ENCODE peak calls at places on chromosomes 13 and 19, in six cellular contexts. B, A, Z, V, E and L are unnamed samples.

GRCh38 chr13:110646442-110647364 is 31.4 kb downstream of the NAXD start:
- DNase-seq in Z (no peak), A (no peak), B (no peak), V (no peak), E (no peak), L (peak)

GRCh38 chr19:41386442-41386841 is 10.1 kb downstream of the TMEM91 start:
- DNase-seq in A (no peak), V (no peak), Z (no peak), E (no peak), B (no peak), L (no peak)

GRCh38 chr13:74077847-74078246 is 56.4 kb downstream of the KLF12 start:
- DNase-seq in V (no peak), Z (peak), E (no peak), B (no peak), A (no peak), L (no peak)

GRCh38 chr13:30829145-30829544 is 76.9 kb upstream of the MEDAG start:
- DNase-seq in B (no peak), E (no peak), V (no peak), Z (peak), A (no peak), L (no peak)

GRCh38 chr19:42170052-42170451 is 37.8 kb upstream of the POU2F2 start:
- DNase-seq in V (no peak), Z (no peak), B (no peak), A (no peak), E (no peak), L (no peak)

GRCh38 chr19:41530761-41531301 is 45.1 kb upstream of the CEACAM21 start:
- DNase-seq in B (no peak), Z (peak), V (no peak), A (no peak), E (no peak), L (no peak)

GRCh38 chr13:48749699-48750473 is 96.2 kb downstream of the CYSLTR2 start:
- DNase-seq in E (no peak), Z (peak), A (peak), V (peak), B (peak), L (peak)

GRCh38 chr19:34308381-34309367 is 54.3 kb downstream of the GARRE1 start:
- DNase-seq in E (no peak), A (no peak), B (no peak), Z (no peak), V (no peak), L (no peak)

GRCh38 chr19:49812452-49812996 is 568 bp downstream of the FUZ start:
- DNase-seq in A (no peak), Z (no peak), B (no peak), E (no peak), V (no peak), L (no peak)

GRCh38 chr13:20969182-20969581 is 66.6 kb upstream of the XPO4 start:
- DNase-seq in Z (peak), E (no peak), V (no peak), B (no peak), A (no peak), L (no peak)

GRCh38 chr19:37906868-37907734 is at the start of gene SIPA1L3:
- DNase-seq in E (peak), V (peak), Z (peak), A (peak), B (peak), L (peak)

GRCh38 chr19:11021760-11022144 is 60.9 kb downstream of the SMARCA4 start:
- DNase-seq in Z (no peak), V (no peak), B (no peak), A (no peak), E (no peak), L (no peak)

GRCh38 chr13:50731400-50731799 is 112.1 kb downstream of the DLEU7 start:
- DNase-seq in E (no peak), B (no peak), A (no peak), V (no peak), Z (peak), L (no peak)

GRCh38 chr19:57280913-57281425 is 684 bp downstream of the ZNF460 start:
- DNase-seq in A (peak), E (peak), V (no peak), B (no peak), Z (no peak), L (no peak)

GRCh38 chr19:55676384-55676783 is 1.4 kb downstream of the EPN1 start:
- DNase-seq in V (no peak), Z (peak), E (no peak), B (no peak), A (no peak), L (no peak)

GRCh38 chr13:32225494-32225931 is 89.7 kb downstream of the ZAR1L start:
- DNase-seq in E (no peak), V (no peak), B (no peak), A (peak), Z (peak), L (no peak)

GRCh38 chr13:27170521-27171243 is 929 bp downstream of the USP12 start:
- DNase-seq in B (peak), A (peak), E (no peak), V (peak), Z (peak), L (peak)